ENCODE peak calls at places on chromosomes 11 and 22, in seven cellular contexts. A is psoas muscle; E is astrocyte; U is CD8-positive, alpha-beta T cell; S is IMR-90; O is thoracic aorta; F is esophagus squamous epithelium. Y is an unnamed sample. For H3K36me3, the result is how much of the 10 kb centered on the place peaks cover.

GRCh38 chr11:67304511-67305113 is 1.3 kb downstream of the SSH3 start:
- DNase-seq in S (no peak), U (no peak), A (no peak), E (no peak), O (no peak), F (no peak), Y (no peak)

GRCh38 chr22:41522813-41523212 is 21.5 kb downstream of the POLR3H start:
- DNase-seq in E (no peak), F (no peak), U (no peak), S (no peak), O (no peak), A (no peak), Y (no peak)

GRCh38 chr11:2789791-2790580 is 90.2 kb upstream of the KCNQ1OT1 start:
- DNase-seq in O (no peak), U (no peak), S (no peak), F (no peak), E (no peak), A (no peak), Y (no peak)

GRCh38 chr22:17470880-17471500 is 92.3 kb upstream of the SLC25A18 start:
- DNase-seq in A (no peak), S (no peak), F (no peak), U (no peak), O (no peak), E (no peak), Y (no peak)

GRCh38 chr22:36274547-36274946 is 21.6 kb downstream of the APOL1 start:
- DNase-seq in S (no peak), U (no peak), E (no peak), O (no peak), F (no peak), A (no peak), Y (no peak)

GRCh38 chr11:2319791-2320481 is 18.1 kb downstream of the TSPAN32 start:
- DNase-seq in S (no peak), O (no peak), E (no peak), A (no peak), F (no peak), U (no peak), Y (no peak)

GRCh38 chr11:35654711-35655110 is 7.9 kb upstream of the TRIM44 start:
- DNase-seq in S (no peak), O (no peak), F (no peak), A (no peak), E (no peak), U (no peak), Y (no peak)

GRCh38 chr22:34847072-34847471 is 218.9 kb upstream of the ISX start:
- DNase-seq in S (no peak), A (no peak), U (no peak), F (no peak), E (peak), O (no peak), Y (no peak)

GRCh38 chr11:120532511-120533196 is 21.1 kb downstream of the GRIK4 start:
- DNase-seq in F (no peak), A (no peak), E (peak), U (no peak), S (peak), O (no peak), Y (no peak)

GRCh38 chr11:17098632-17099031 is 21.2 kb upstream of the RPS13 start:
- DNase-seq in A (no peak), O (no peak), S (no peak), E (no peak), U (no peak), F (no peak), Y (no peak)

GRCh38 chr22:19063581-19064353 is 58.4 kb downstream of the DGCR2 start:
- DNase-seq in A (no peak), U (no peak), S (no peak), O (no peak), F (no peak), E (no peak), Y (no peak)

GRCh38 chr22:45237065-45237990 is 3.4 kb downstream of the KIAA0930 start:
- DNase-seq in A (no peak), U (no peak), E (no peak), O (no peak), F (no peak), S (no peak), Y (no peak)

GRCh38 chr22:45240810-45241631 is at the start of gene KIAA0930:
- DNase-seq in U (peak), E (no peak), A (peak), F (no peak), S (peak), O (peak), Y (peak)

GRCh38 chr22:45240137-45240809 is 421 bp downstream of the KIAA0930 start:
- DNase-seq in O (no peak), U (peak), A (peak), E (no peak), S (no peak), F (no peak), Y (no peak)

GRCh38 chr22:45239378-45240136 is 1.1 kb downstream of the KIAA0930 start:
- DNase-seq in U (no peak), S (no peak), E (no peak), O (no peak), F (no peak), A (no peak), Y (no peak)

GRCh38 chr22:45238431-45239377 is 2.0 kb downstream of the KIAA0930 start:
- DNase-seq in O (no peak), E (no peak), U (no peak), F (no peak), A (no peak), S (no peak), Y (no peak)
- H3K4me3 ChIP-seq in O (no peak), E (no peak), U (no peak), F (no peak), A (no peak), S (no peak), Y (no peak)

DNA sequence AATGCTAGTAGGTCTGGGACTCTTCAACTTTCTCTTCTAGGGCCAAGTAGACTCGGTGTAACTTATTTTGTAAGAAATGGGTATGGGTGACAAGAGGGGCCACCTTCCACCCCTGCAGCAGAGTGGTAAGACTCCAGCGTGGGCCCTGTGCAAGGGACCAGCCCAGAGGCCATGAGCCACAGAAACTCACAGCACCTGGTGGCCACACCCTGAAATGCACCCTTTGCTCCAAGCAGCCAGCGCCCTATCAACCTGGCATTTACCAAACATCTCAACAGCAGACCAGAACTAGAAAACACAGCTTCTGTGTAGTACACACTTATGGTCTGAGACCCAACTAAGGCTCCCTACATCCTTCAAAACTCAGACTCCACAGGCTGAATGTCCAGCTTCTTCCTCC is 5.7 kb downstream of the CDCA5 start:
- DNase-seq in F (no peak), U (peak), E (no peak), S (peak), O (no peak), A (peak), Y (peak)
- TF ChIP-seq CTCF in F (peak), U (peak), E (peak), S (peak), O (peak), A (peak), Y (peak)

GRCh38 chr11:72702842-72703241 is 28.6 kb upstream of the PDE2A start:
- DNase-seq in A (no peak), O (no peak), F (no peak), E (no peak), S (no peak), U (no peak), Y (no peak)

GRCh38 chr11:72697814-72698213 is 23.6 kb upstream of the PDE2A start:
- DNase-seq in O (no peak), U (no peak), S (no peak), A (no peak), F (no peak), E (no peak), Y (no peak)

GRCh38 chr11:72701466-72701865 is 27.2 kb upstream of the PDE2A start:
- DNase-seq in E (no peak), U (no peak), F (no peak), A (no peak), O (no peak), S (no peak), Y (no peak)

GRCh38 chr11:72702096-72702495 is 27.9 kb upstream of the PDE2A start:
- DNase-seq in S (no peak), A (no peak), F (no peak), U (no peak), E (no peak), O (no peak), Y (no peak)

DNA sequence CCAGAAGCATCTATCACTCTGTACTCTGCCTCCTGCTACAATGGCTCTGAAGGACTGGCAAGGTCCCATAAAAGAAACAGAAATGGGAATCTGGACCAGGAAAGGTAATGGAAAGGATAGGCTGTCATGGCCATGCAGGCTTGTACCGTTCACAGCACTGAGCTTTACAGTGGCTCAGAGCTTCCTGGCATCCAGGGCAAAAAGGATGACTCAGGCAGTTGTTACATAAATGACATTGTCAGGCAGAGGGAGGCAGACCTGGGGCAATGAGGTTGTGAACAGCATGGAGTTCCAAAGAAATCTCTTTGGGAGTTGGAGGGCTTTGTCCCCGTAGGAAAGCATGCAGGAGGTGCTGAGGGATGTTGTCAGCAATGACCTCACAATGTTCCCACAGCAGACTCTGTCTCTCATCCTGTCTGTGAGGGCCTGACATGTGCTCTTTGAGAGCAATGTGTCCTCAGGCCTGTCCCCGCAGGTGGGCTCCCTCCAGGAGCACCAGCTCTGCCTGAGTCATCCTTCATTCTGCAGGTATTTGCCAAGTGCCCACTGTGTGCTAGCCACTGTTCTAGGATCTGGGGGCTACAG is 25.9 kb upstream of the PDE2A start:
- DNase-seq in U (no peak), S (peak), O (no peak), A (no peak), F (no peak), E (peak), Y (no peak)
- H3K36me3 ChIP-seq in U (half or more), S (half or more), O (half or more), A (half or more), F (half or more), E (under half), Y (half or more)

GRCh38 chr11:44088377-44088776 is 7.1 kb upstream of the EXT2 start:
- DNase-seq in F (no peak), E (no peak), U (no peak), O (no peak), S (no peak), A (no peak), Y (no peak)
- H3K4me3 ChIP-seq in F (no peak), E (no peak), U (no peak), O (no peak), S (no peak), A (no peak), Y (no peak)

GRCh38 chr11:130904380-130904779 is 11.9 kb downstream of the SNX19 start:
- DNase-seq in O (no peak), U (no peak), A (no peak), S (no peak), E (no peak), F (no peak), Y (no peak)
- TF ChIP-seq CTCF in O (no peak), U (no peak), A (peak), S (peak), E (peak), F (no peak), Y (peak)

GRCh38 chr11:1279674-1280055 is 29.8 kb downstream of the TOLLIP start:
- DNase-seq in S (no peak), O (no peak), F (no peak), E (no peak), U (no peak), A (no peak), Y (no peak)
- H3K36me3 ChIP-seq in S (half or more), O (under half), F (under half), E (under half), U (under half), A (half or more), Y (under half)

GRCh38 chr11:124674571-124674970 is 867 bp downstream of the SPA17 start:
- DNase-seq in O (no peak), A (no peak), E (no peak), S (no peak), F (no peak), U (no peak), Y (no peak)
- H3K4me3 ChIP-seq in O (peak), A (peak), E (peak), S (peak), F (peak), U (peak), Y (peak)

DNA sequence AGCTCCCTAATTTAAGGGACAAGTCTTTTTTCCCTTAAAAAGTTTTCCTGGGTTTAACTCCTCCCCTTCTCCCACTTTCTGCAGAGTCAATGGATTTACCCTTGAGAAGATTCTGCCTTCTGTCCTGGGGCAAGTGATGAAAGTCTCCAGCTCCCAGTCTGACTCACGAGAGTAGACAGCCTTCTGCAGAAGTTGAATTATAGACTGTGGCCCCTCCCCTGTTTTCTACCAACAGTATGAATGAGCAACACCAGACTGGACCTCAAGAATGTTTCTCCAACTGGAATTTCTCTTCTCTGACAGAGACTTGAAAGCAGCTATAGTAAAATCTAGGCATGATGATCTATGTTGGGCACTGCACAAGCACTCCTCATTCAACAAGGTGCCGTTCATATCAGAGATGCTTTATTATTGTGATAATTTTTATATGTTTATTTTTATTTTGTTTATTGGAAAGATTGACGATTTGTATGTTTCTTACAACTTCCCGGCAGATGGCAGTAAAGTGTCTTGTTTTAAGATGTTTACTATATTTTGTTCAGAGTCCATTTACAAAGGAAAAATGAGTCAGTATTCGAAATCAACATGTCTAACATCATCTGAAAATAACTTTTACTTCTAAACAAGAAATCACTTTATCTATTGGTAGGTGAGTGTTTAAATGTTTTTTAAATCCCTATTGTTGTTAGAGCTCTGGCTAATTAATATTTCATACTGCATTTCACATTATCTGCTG is 56.6 kb downstream of the LMO2 start:
- DNase-seq in S (peak), O (no peak), E (peak), U (no peak), A (no peak), F (no peak), Y (peak)
- TF ChIP-seq CTCF in S (peak), O (no peak), E (peak), U (peak), A (no peak), F (peak), Y (no peak)

GRCh38 chr22:31734512-31734911 is 15.4 kb downstream of the PRR14L start:
- DNase-seq in U (no peak), F (no peak), S (peak), E (peak), A (no peak), O (no peak), Y (peak)
- H3K36me3 ChIP-seq in U (under half), F (under half), S (under half), E (under half), A (under half), O (under half), Y (under half)

GRCh38 chr11:86398106-86398505 is 23.4 kb downstream of the CCDC81 start:
- DNase-seq in S (no peak), U (no peak), F (no peak), O (no peak), E (no peak), A (no peak), Y (no peak)

GRCh38 chr11:86395061-86395551 is 20.4 kb downstream of the CCDC81 start:
- DNase-seq in E (peak), S (peak), F (no peak), A (no peak), O (no peak), U (no peak), Y (peak)

GRCh38 chr11:86396403-86396802 is 21.7 kb downstream of the CCDC81 start:
- DNase-seq in O (no peak), A (no peak), E (peak), U (no peak), S (peak), F (no peak), Y (peak)

DNA sequence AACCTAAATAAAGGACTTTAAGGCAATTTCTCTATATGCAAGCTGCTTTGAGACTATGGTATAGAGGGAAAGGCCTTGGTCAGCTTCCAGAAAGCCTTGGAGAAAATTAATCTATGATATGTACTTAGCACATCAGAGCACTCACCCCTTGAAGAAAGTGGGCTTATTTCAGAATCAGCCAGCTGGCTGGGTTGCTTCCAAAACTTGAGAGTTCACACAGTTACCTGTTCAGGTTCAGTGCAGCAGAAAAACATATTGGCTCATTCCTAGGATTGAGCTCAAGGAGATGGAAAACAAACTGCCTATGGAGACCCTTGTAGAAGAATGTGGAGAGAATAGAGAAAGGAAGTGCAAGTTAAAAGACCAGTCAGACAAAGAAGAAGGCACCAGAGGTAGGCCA is 22.7 kb downstream of the CCDC81 start:
- DNase-seq in F (no peak), A (no peak), O (no peak), E (no peak), S (no peak), U (no peak), Y (no peak)
- H3K4me3 ChIP-seq in F (no peak), A (no peak), O (no peak), E (no peak), S (no peak), U (no peak), Y (no peak)